ENCODE peak calls at places on chromosome 9, in seven cellular contexts. One of them, this sample, is unnamed.

GRCh38 chr9:37528652-37529072 is 42.9 kb downstream of the POLR1E start:
- DNase-seq in neural progenitor cell: no peak
- DNase-seq in hepatocyte: no peak
- DNase-seq in endothelial cell of umbilical vein: no peak
- DNase-seq in MM.1S: peak
- DNase-seq in IMR-90: peak
- DNase-seq in HCT116: no peak
- DNase-seq in this sample: no peak

GRCh38 chr9:113417370-113417769 is 6.8 kb downstream of the C9orf43 start:
- DNase-seq in neural progenitor cell: no peak
- DNase-seq in hepatocyte: no peak
- DNase-seq in endothelial cell of umbilical vein: no peak
- DNase-seq in MM.1S: no peak
- DNase-seq in IMR-90: no peak
- DNase-seq in HCT116: no peak
- DNase-seq in this sample: no peak

GRCh38 chr9:2059131-2059929 is 44.2 kb downstream of the SMARCA2 start:
- DNase-seq in neural progenitor cell: no peak
- DNase-seq in hepatocyte: no peak
- DNase-seq in endothelial cell of umbilical vein: no peak
- DNase-seq in MM.1S: no peak
- DNase-seq in IMR-90: no peak
- DNase-seq in HCT116: no peak
- DNase-seq in this sample: no peak

GRCh38 chr9:99955606-99956005 is 49.2 kb downstream of the STX17 start:
- DNase-seq in neural progenitor cell: no peak
- DNase-seq in hepatocyte: no peak
- DNase-seq in endothelial cell of umbilical vein: no peak
- DNase-seq in MM.1S: no peak
- DNase-seq in IMR-90: no peak
- DNase-seq in HCT116: no peak
- DNase-seq in this sample: no peak

GRCh38 chr9:117555964-117556629 is 141.2 kb upstream of the ASTN2 start:
- DNase-seq in neural progenitor cell: peak
- DNase-seq in hepatocyte: peak
- DNase-seq in endothelial cell of umbilical vein: peak
- DNase-seq in MM.1S: peak
- DNase-seq in IMR-90: no peak
- DNase-seq in HCT116: no peak
- DNase-seq in this sample: no peak

GRCh38 chr9:7549261-7549660 is 250.3 kb downstream of the DMAC1 start:
- DNase-seq in neural progenitor cell: peak
- DNase-seq in hepatocyte: peak
- DNase-seq in endothelial cell of umbilical vein: no peak
- DNase-seq in MM.1S: peak
- DNase-seq in IMR-90: no peak
- DNase-seq in HCT116: no peak
- DNase-seq in this sample: no peak

GRCh38 chr9:120477534-120478001 is 102.4 kb downstream of the CDK5RAP2 start:
- DNase-seq in neural progenitor cell: peak
- DNase-seq in hepatocyte: peak
- DNase-seq in endothelial cell of umbilical vein: peak
- DNase-seq in MM.1S: no peak
- DNase-seq in IMR-90: peak
- DNase-seq in HCT116: peak
- DNase-seq in this sample: no peak

GRCh38 chr9:123894822-123895221 is 35.1 kb downstream of the DENND1A start:
- DNase-seq in neural progenitor cell: peak
- DNase-seq in hepatocyte: no peak
- DNase-seq in endothelial cell of umbilical vein: no peak
- DNase-seq in MM.1S: no peak
- DNase-seq in IMR-90: no peak
- DNase-seq in HCT116: no peak
- DNase-seq in this sample: no peak

GRCh38 chr9:36398745-36399144 is 1.3 kb downstream of the RNF38 start:
- DNase-seq in neural progenitor cell: no peak
- DNase-seq in hepatocyte: no peak
- DNase-seq in endothelial cell of umbilical vein: no peak
- DNase-seq in MM.1S: no peak
- DNase-seq in IMR-90: peak
- DNase-seq in HCT116: no peak
- DNase-seq in this sample: no peak

GRCh38 chr9:130860458-130861316 is 25.6 kb downstream of the ABL1 start:
- DNase-seq in neural progenitor cell: peak
- DNase-seq in hepatocyte: peak
- DNase-seq in endothelial cell of umbilical vein: peak
- DNase-seq in MM.1S: no peak
- DNase-seq in IMR-90: peak
- DNase-seq in HCT116: peak
- DNase-seq in this sample: no peak

GRCh38 chr9:36218011-36218410 is 27.3 kb downstream of the CLTA start:
- DNase-seq in neural progenitor cell: no peak
- DNase-seq in hepatocyte: no peak
- DNase-seq in endothelial cell of umbilical vein: no peak
- DNase-seq in MM.1S: no peak
- DNase-seq in IMR-90: no peak
- DNase-seq in HCT116: no peak
- DNase-seq in this sample: no peak

GRCh38 chr9:129863059-129863690 is 27.9 kb downstream of the USP20 start:
- DNase-seq in neural progenitor cell: no peak
- DNase-seq in hepatocyte: no peak
- DNase-seq in endothelial cell of umbilical vein: peak
- DNase-seq in MM.1S: no peak
- DNase-seq in IMR-90: peak
- DNase-seq in HCT116: no peak
- DNase-seq in this sample: no peak

GRCh38 chr9:107226431-107226830 is 56.6 kb upstream of the RAD23B start:
- DNase-seq in neural progenitor cell: no peak
- DNase-seq in hepatocyte: no peak
- DNase-seq in endothelial cell of umbilical vein: no peak
- DNase-seq in MM.1S: no peak
- DNase-seq in IMR-90: no peak
- DNase-seq in HCT116: peak
- DNase-seq in this sample: no peak

GRCh38 chr9:96299823-96300222 is 2.2 kb downstream of the HSD17B3 start:
- DNase-seq in neural progenitor cell: no peak
- DNase-seq in hepatocyte: no peak
- DNase-seq in endothelial cell of umbilical vein: no peak
- DNase-seq in MM.1S: no peak
- DNase-seq in IMR-90: peak
- DNase-seq in HCT116: peak
- DNase-seq in this sample: no peak

GRCh38 chr9:89592201-89592815 is 12.5 kb upstream of the GADD45G start:
- DNase-seq in neural progenitor cell: no peak
- DNase-seq in hepatocyte: no peak
- DNase-seq in endothelial cell of umbilical vein: no peak
- DNase-seq in MM.1S: no peak
- DNase-seq in IMR-90: no peak
- DNase-seq in HCT116: no peak
- DNase-seq in this sample: no peak

GRCh38 chr9:89593776-89594427 is 10.9 kb upstream of the GADD45G start:
- DNase-seq in neural progenitor cell: peak
- DNase-seq in hepatocyte: peak
- DNase-seq in endothelial cell of umbilical vein: peak
- DNase-seq in MM.1S: peak
- DNase-seq in IMR-90: peak
- DNase-seq in HCT116: no peak
- DNase-seq in this sample: no peak

GRCh38 chr9:89594811-89595550 is 9.8 kb upstream of the GADD45G start:
- DNase-seq in neural progenitor cell: no peak
- DNase-seq in hepatocyte: no peak
- DNase-seq in endothelial cell of umbilical vein: no peak
- DNase-seq in MM.1S: no peak
- DNase-seq in IMR-90: no peak
- DNase-seq in HCT116: no peak
- DNase-seq in this sample: no peak

GRCh38 chr9:89591291-89592200 is 13.3 kb upstream of the GADD45G start:
- DNase-seq in neural progenitor cell: no peak
- DNase-seq in hepatocyte: no peak
- DNase-seq in endothelial cell of umbilical vein: no peak
- DNase-seq in MM.1S: no peak
- DNase-seq in IMR-90: no peak
- DNase-seq in HCT116: no peak
- DNase-seq in this sample: no peak

GRCh38 chr9:89592963-89593775 is 11.6 kb upstream of the GADD45G start:
- DNase-seq in neural progenitor cell: peak
- DNase-seq in hepatocyte: peak
- DNase-seq in endothelial cell of umbilical vein: no peak
- DNase-seq in MM.1S: no peak
- DNase-seq in IMR-90: peak
- DNase-seq in HCT116: no peak
- DNase-seq in this sample: no peak
- TF ChIP-seq CTCF in neural progenitor cell: peak
- TF ChIP-seq CTCF in hepatocyte: peak
- TF ChIP-seq CTCF in endothelial cell of umbilical vein: no peak
- TF ChIP-seq CTCF in MM.1S: no peak
- TF ChIP-seq CTCF in IMR-90: peak
- TF ChIP-seq CTCF in HCT116: no peak
- TF ChIP-seq CTCF in this sample: no peak

GRCh38 chr9:27112235-27112634 is 3.2 kb downstream of the TEK start:
- DNase-seq in neural progenitor cell: no peak
- DNase-seq in hepatocyte: no peak
- DNase-seq in endothelial cell of umbilical vein: no peak
- DNase-seq in MM.1S: no peak
- DNase-seq in IMR-90: no peak
- DNase-seq in HCT116: no peak
- DNase-seq in this sample: no peak

GRCh38 chr9:27108981-27109541 is at the start of gene TEK:
- DNase-seq in neural progenitor cell: peak
- DNase-seq in hepatocyte: no peak
- DNase-seq in endothelial cell of umbilical vein: peak
- DNase-seq in MM.1S: no peak
- DNase-seq in IMR-90: peak
- DNase-seq in HCT116: no peak
- DNase-seq in this sample: no peak

GRCh38 chr9:27107241-27107640 is 1.8 kb upstream of the TEK start:
- DNase-seq in neural progenitor cell: no peak
- DNase-seq in hepatocyte: no peak
- DNase-seq in endothelial cell of umbilical vein: no peak
- DNase-seq in MM.1S: no peak
- DNase-seq in IMR-90: no peak
- DNase-seq in HCT116: no peak
- DNase-seq in this sample: no peak

GRCh38 chr9:27109621-27110020 is 596 bp downstream of the TEK start:
- DNase-seq in neural progenitor cell: no peak
- DNase-seq in hepatocyte: no peak
- DNase-seq in endothelial cell of umbilical vein: no peak
- DNase-seq in MM.1S: no peak
- DNase-seq in IMR-90: no peak
- DNase-seq in HCT116: no peak
- DNase-seq in this sample: no peak

GRCh38 chr9:27110181-27110580 is 1.2 kb downstream of the TEK start:
- DNase-seq in neural progenitor cell: no peak
- DNase-seq in hepatocyte: no peak
- DNase-seq in endothelial cell of umbilical vein: peak
- DNase-seq in MM.1S: no peak
- DNase-seq in IMR-90: no peak
- DNase-seq in HCT116: no peak
- DNase-seq in this sample: no peak
- H3K4me2 ChIP-seq in neural progenitor cell: peak
- H3K4me2 ChIP-seq in hepatocyte: no peak
- H3K4me2 ChIP-seq in endothelial cell of umbilical vein: peak
- H3K4me2 ChIP-seq in MM.1S: no peak
- H3K4me2 ChIP-seq in IMR-90: peak
- H3K4me2 ChIP-seq in HCT116: no peak
- H3K4me2 ChIP-seq in this sample: no peak

DNA sequence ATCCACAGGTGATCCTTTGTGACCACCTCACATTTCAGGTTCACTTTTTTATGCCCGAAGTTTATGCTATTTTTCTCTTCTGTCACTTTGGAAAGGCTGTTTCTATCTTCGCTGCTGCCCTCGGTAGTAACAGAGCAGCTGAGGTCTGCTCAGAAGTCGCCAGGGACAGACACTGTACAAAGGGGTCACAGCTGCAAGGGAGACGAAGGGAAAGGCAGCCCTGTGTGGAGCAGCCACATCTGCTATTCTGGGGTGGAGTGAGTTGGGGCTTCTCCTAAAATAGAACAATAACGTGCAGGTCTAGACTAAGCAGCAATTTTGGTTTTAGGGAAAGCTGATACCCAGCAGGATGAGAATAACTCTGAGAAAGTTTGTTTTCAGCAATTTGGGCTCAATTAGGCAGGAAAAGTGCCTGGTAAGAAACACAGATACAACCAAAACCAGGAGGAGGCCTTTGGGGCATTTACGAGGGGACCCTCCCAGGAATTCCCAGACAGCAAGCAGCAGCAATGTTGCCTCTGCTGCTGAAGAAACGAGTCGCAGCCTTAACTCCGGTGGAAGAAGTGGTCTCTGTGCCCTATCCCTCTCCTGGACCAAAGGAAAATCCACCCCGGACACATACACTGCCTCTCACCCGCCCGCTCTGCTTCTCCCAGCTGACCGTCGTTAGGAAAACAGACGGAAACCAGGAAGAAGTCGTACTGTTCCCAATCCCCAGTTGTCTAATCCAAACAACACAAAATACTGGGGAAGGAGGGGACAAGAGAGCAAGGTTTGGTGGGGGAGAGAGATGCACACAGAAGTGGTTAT is 72.3 kb downstream of the ACTL7B start:
- DNase-seq in neural progenitor cell: no peak
- DNase-seq in hepatocyte: no peak
- DNase-seq in endothelial cell of umbilical vein: no peak
- DNase-seq in MM.1S: no peak
- DNase-seq in IMR-90: no peak
- DNase-seq in HCT116: no peak
- DNase-seq in this sample: no peak
- H2AFZ ChIP-seq in neural progenitor cell: peak
- H2AFZ ChIP-seq in hepatocyte: no peak
- H2AFZ ChIP-seq in endothelial cell of umbilical vein: no peak
- H2AFZ ChIP-seq in MM.1S: no peak
- H2AFZ ChIP-seq in IMR-90: no peak
- H2AFZ ChIP-seq in HCT116: no peak
- H2AFZ ChIP-seq in this sample: peak

DNA sequence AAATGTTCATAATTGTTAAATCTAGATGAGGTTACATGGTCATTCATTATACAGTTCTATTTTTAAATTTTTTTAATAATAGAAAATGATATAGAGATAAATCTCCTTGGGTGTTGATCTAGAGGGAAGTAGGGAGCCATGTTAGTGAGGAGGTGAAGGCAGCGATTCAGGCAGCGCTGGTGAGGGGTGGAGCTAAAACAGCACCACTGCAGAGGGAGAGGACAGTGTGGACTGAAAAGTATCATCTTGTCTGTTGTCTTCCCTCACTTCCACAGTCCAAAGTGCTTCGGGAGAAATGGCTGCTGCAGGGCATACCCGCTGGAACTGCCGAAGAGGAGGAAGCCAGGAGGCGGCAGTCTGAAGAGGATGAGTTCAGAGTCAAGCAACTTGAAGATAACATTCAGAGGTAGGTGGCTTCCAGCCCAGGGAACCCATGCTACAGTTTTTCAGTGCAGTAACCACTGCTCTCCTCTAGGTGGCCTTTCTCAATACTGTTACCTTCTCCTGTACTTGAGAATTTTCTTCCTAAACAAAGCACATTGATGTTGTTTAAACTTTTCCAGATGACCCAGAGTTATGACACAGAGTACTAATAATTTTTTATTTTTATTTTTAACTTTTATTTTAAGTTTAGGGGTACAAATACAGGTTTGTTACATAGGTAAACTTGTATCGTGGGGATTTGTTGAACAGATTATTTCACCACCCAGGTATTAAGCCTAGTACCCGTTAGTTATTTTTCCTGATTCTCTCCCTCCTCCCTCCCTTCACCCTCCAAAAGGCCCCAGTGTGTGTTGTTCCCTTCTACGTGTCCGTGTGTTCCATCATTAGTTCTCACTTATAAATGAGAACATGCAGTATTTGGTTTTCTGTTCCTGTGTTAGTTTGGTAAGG is 100.5 kb downstream of the PALM2AKAP2 start:
- DNase-seq in neural progenitor cell: peak
- DNase-seq in hepatocyte: peak
- DNase-seq in endothelial cell of umbilical vein: peak
- DNase-seq in MM.1S: no peak
- DNase-seq in IMR-90: peak
- DNase-seq in HCT116: peak
- DNase-seq in this sample: peak
- TF ChIP-seq CTCF in neural progenitor cell: peak
- TF ChIP-seq CTCF in hepatocyte: peak
- TF ChIP-seq CTCF in endothelial cell of umbilical vein: peak
- TF ChIP-seq CTCF in MM.1S: peak
- TF ChIP-seq CTCF in IMR-90: peak
- TF ChIP-seq CTCF in HCT116: peak
- TF ChIP-seq CTCF in this sample: peak